ENCODE peak calls at places on chromosomes 7 and 10, in six cellular contexts. One of them, this sample, is unnamed.

GRCh38 chr7:71615017-71615416 is 483.1 kb downstream of the GALNT17 start:
- DNase-seq in activated CD8-positive, alpha-beta memory T cell treated with anti-CD3 and anti-CD28 coated beads for 48 hours: no peak
- DNase-seq in activated CD4-positive, alpha-beta T cell treated with anti-CD3 and anti-CD28 coated beads for 1 hour: no peak
- DNase-seq in Caco-2: no peak
- DNase-seq in ELF-1: no peak
- DNase-seq in GM04504: no peak
- DNase-seq in this sample: peak; percentile 32

GRCh38 chr10:70302292-70302691 is 18.5 kb upstream of the NPFFR1 start:
- DNase-seq in activated CD8-positive, alpha-beta memory T cell treated with anti-CD3 and anti-CD28 coated beads for 48 hours: no peak
- DNase-seq in activated CD4-positive, alpha-beta T cell treated with anti-CD3 and anti-CD28 coated beads for 1 hour: no peak
- DNase-seq in Caco-2: no peak
- DNase-seq in ELF-1: no peak
- DNase-seq in GM04504: no peak
- DNase-seq in this sample: no peak

GRCh38 chr7:45171946-45172345 is 14.4 kb downstream of the RAMP3 start:
- DNase-seq in activated CD8-positive, alpha-beta memory T cell treated with anti-CD3 and anti-CD28 coated beads for 48 hours: no peak
- DNase-seq in activated CD4-positive, alpha-beta T cell treated with anti-CD3 and anti-CD28 coated beads for 1 hour: no peak
- DNase-seq in Caco-2: peak; percentile 22
- DNase-seq in ELF-1: no peak
- DNase-seq in GM04504: no peak
- DNase-seq in this sample: no peak

GRCh38 chr10:120221873-120222485 is 235.0 kb upstream of the PLPP4 start:
- DNase-seq in activated CD8-positive, alpha-beta memory T cell treated with anti-CD3 and anti-CD28 coated beads for 48 hours: no peak
- DNase-seq in activated CD4-positive, alpha-beta T cell treated with anti-CD3 and anti-CD28 coated beads for 1 hour: no peak
- DNase-seq in Caco-2: peak; percentile 62
- DNase-seq in ELF-1: peak; percentile 77
- DNase-seq in GM04504: peak; percentile 18
- DNase-seq in this sample: peak; percentile 91

GRCh38 chr7:135164357-135165021 is 6.0 kb downstream of the CYREN start:
- DNase-seq in activated CD8-positive, alpha-beta memory T cell treated with anti-CD3 and anti-CD28 coated beads for 48 hours: no peak
- DNase-seq in activated CD4-positive, alpha-beta T cell treated with anti-CD3 and anti-CD28 coated beads for 1 hour: no peak
- DNase-seq in Caco-2: no peak
- DNase-seq in ELF-1: no peak
- DNase-seq in GM04504: no peak
- DNase-seq in this sample: no peak

GRCh38 chr10:118818621-118819221 is 64.0 kb upstream of the CACUL1 start:
- DNase-seq in activated CD8-positive, alpha-beta memory T cell treated with anti-CD3 and anti-CD28 coated beads for 48 hours: no peak
- DNase-seq in activated CD4-positive, alpha-beta T cell treated with anti-CD3 and anti-CD28 coated beads for 1 hour: no peak
- DNase-seq in Caco-2: no peak
- DNase-seq in ELF-1: no peak
- DNase-seq in GM04504: no peak
- DNase-seq in this sample: no peak

GRCh38 chr7:134480730-134481129 is 21.8 kb upstream of the AKR1B1 start:
- DNase-seq in activated CD8-positive, alpha-beta memory T cell treated with anti-CD3 and anti-CD28 coated beads for 48 hours: no peak
- DNase-seq in activated CD4-positive, alpha-beta T cell treated with anti-CD3 and anti-CD28 coated beads for 1 hour: no peak
- DNase-seq in Caco-2: no peak
- DNase-seq in ELF-1: peak; percentile 14
- DNase-seq in GM04504: no peak
- DNase-seq in this sample: peak; percentile 54

GRCh38 chr10:17454801-17455520 is 566 bp upstream of the ST8SIA6 start:
- DNase-seq in activated CD8-positive, alpha-beta memory T cell treated with anti-CD3 and anti-CD28 coated beads for 48 hours: no peak
- DNase-seq in activated CD4-positive, alpha-beta T cell treated with anti-CD3 and anti-CD28 coated beads for 1 hour: no peak
- DNase-seq in Caco-2: no peak
- DNase-seq in ELF-1: no peak
- DNase-seq in GM04504: no peak
- DNase-seq in this sample: no peak

GRCh38 chr10:14648936-14649335 is 125.8 kb downstream of the FAM107B start:
- DNase-seq in activated CD8-positive, alpha-beta memory T cell treated with anti-CD3 and anti-CD28 coated beads for 48 hours: no peak
- DNase-seq in activated CD4-positive, alpha-beta T cell treated with anti-CD3 and anti-CD28 coated beads for 1 hour: no peak
- DNase-seq in Caco-2: no peak
- DNase-seq in ELF-1: no peak
- DNase-seq in GM04504: no peak
- DNase-seq in this sample: no peak

GRCh38 chr10:121292396-121292795 is 305.8 kb downstream of the FGFR2 start:
- DNase-seq in activated CD8-positive, alpha-beta memory T cell treated with anti-CD3 and anti-CD28 coated beads for 48 hours: no peak
- DNase-seq in activated CD4-positive, alpha-beta T cell treated with anti-CD3 and anti-CD28 coated beads for 1 hour: no peak
- DNase-seq in Caco-2: no peak
- DNase-seq in ELF-1: no peak
- DNase-seq in GM04504: no peak
- DNase-seq in this sample: no peak

GRCh38 chr7:107161415-107161814 is 7.4 kb upstream of the HBP1 start:
- DNase-seq in activated CD8-positive, alpha-beta memory T cell treated with anti-CD3 and anti-CD28 coated beads for 48 hours: no peak
- DNase-seq in activated CD4-positive, alpha-beta T cell treated with anti-CD3 and anti-CD28 coated beads for 1 hour: no peak
- DNase-seq in Caco-2: no peak
- DNase-seq in ELF-1: no peak
- DNase-seq in GM04504: no peak
- DNase-seq in this sample: no peak

GRCh38 chr10:29412452-29413004 is 123.7 kb downstream of the LYZL1 start:
- DNase-seq in activated CD8-positive, alpha-beta memory T cell treated with anti-CD3 and anti-CD28 coated beads for 48 hours: no peak
- DNase-seq in activated CD4-positive, alpha-beta T cell treated with anti-CD3 and anti-CD28 coated beads for 1 hour: no peak
- DNase-seq in Caco-2: no peak
- DNase-seq in ELF-1: no peak
- DNase-seq in GM04504: no peak
- DNase-seq in this sample: no peak

GRCh38 chr7:105319578-105319977 is 69.1 kb downstream of the SRPK2 start:
- DNase-seq in activated CD8-positive, alpha-beta memory T cell treated with anti-CD3 and anti-CD28 coated beads for 48 hours: no peak
- DNase-seq in activated CD4-positive, alpha-beta T cell treated with anti-CD3 and anti-CD28 coated beads for 1 hour: no peak
- DNase-seq in Caco-2: no peak
- DNase-seq in ELF-1: no peak
- DNase-seq in GM04504: no peak
- DNase-seq in this sample: no peak

GRCh38 chr10:36493511-36493880 is 631.9 kb upstream of the ANKRD30A start:
- DNase-seq in activated CD8-positive, alpha-beta memory T cell treated with anti-CD3 and anti-CD28 coated beads for 48 hours: no peak
- DNase-seq in activated CD4-positive, alpha-beta T cell treated with anti-CD3 and anti-CD28 coated beads for 1 hour: no peak
- DNase-seq in Caco-2: no peak
- DNase-seq in ELF-1: no peak
- DNase-seq in GM04504: no peak
- DNase-seq in this sample: no peak

This sample was measured in GM23338.